ENCODE peak calls at places on chromosome 19, in six cellular contexts. R is AG09319; Q is H1; U is GM10248; P is lower leg skin; S is CD8-positive, alpha-beta T cell. E is an unnamed sample.
A peak's percentile ranks its signal among the peaks of the same experiment; 100 is the strongest.

GRCh38 chr19:577439-578392 is 5.3 kb downstream of the BSG start:
- DNase-seq in R (no peak), Q (no peak), U (no peak), P (no peak), S (no peak), E (no peak)

GRCh38 chr19:5719274-5719960 is 529 bp downstream of the LONP1 start:
- DNase-seq in R (no peak), Q (peak; percentile 49), U (no peak), P (peak; percentile 91), S (no peak), E (no peak)

GRCh38 chr19:6564393-6564792 is 26.6 kb downstream of the CD70 start:
- DNase-seq in R (no peak), Q (no peak), U (no peak), P (no peak), S (no peak), E (no peak)

GRCh38 chr19:28960986-28961705 is 251.8 kb downstream of the UQCRFS1 start:
- DNase-seq in R (no peak), Q (no peak), U (no peak), P (no peak), S (no peak), E (no peak)

GRCh38 chr19:48645652-48646191 is at the start of gene CA11:
- DNase-seq in R (no peak), Q (peak; percentile 74), U (no peak), P (no peak), S (no peak), E (no peak)

GRCh38 chr19:56566904-56567273 is 379 bp upstream of the ZNF470 start:
- DNase-seq in R (no peak), Q (no peak), U (no peak), P (peak; percentile 87), S (no peak), E (no peak)

GRCh38 chr19:12163841-12164240 is 945 bp downstream of the ZNF136 start:
- DNase-seq in R (no peak), Q (no peak), U (no peak), P (no peak), S (no peak), E (no peak)

GRCh38 chr19:9883231-9883758 is 48.2 kb downstream of the PIN1 start:
- DNase-seq in R (no peak), Q (no peak), U (no peak), P (no peak), S (no peak), E (no peak)

GRCh38 chr19:4523306-4524110 is 5.2 kb upstream of the PLIN4 start:
- DNase-seq in R (no peak), Q (peak; percentile 88), U (peak; percentile 76), P (no peak), S (no peak), E (no peak)

GRCh38 chr19:53471916-53472315 is 4.4 kb downstream of the ZNF813 start:
- DNase-seq in R (no peak), Q (no peak), U (no peak), P (no peak), S (no peak), E (no peak)

GRCh38 chr19:46886546-46887239 is 25.9 kb downstream of the ARHGAP35 start:
- DNase-seq in R (no peak), Q (no peak), U (peak; percentile 36), P (no peak), S (no peak), E (no peak)

GRCh38 chr19:4052993-4053422 is 13.7 kb downstream of the ZBTB7A start:
- DNase-seq in R (no peak), Q (no peak), U (no peak), P (no peak), S (no peak), E (no peak)

GRCh38 chr19:24073807-24074206 is 13.2 kb upstream of the ZNF254 start:
- DNase-seq in R (no peak), Q (no peak), U (no peak), P (peak; percentile 28), S (no peak), E (no peak)

GRCh38 chr19:43957891-43958290 is 6.9 kb downstream of the ZNF221 start:
- DNase-seq in R (peak; percentile 86), Q (no peak), U (no peak), P (no peak), S (no peak), E (no peak)

GRCh38 chr19:19343762-19344161 is 23.1 kb downstream of the MAU2 start:
- DNase-seq in R (no peak), Q (no peak), U (no peak), P (no peak), S (no peak), E (no peak)

GRCh38 chr19:19345232-19345631 is 24.6 kb downstream of the MAU2 start:
- DNase-seq in R (no peak), Q (no peak), U (no peak), P (no peak), S (no peak), E (no peak)

GRCh38 chr19:19341026-19341425 is 20.4 kb downstream of the MAU2 start:
- DNase-seq in R (no peak), Q (no peak), U (no peak), P (no peak), S (no peak), E (no peak)

GRCh38 chr19:19343016-19343362 is 22.4 kb downstream of the MAU2 start:
- DNase-seq in R (no peak), Q (no peak), U (no peak), P (no peak), S (no peak), E (no peak)

GRCh38 chr19:19342086-19343015 is 21.7 kb downstream of the MAU2 start:
- DNase-seq in R (no peak), Q (peak; percentile 95), U (peak; percentile 69), P (no peak), S (no peak), E (no peak)
- TF ChIP-seq CTCF in R (peak; percentile 91), Q (peak; percentile 91), U (peak; percentile 38), P (no peak), S (no peak), E (peak; percentile 93)

DNA sequence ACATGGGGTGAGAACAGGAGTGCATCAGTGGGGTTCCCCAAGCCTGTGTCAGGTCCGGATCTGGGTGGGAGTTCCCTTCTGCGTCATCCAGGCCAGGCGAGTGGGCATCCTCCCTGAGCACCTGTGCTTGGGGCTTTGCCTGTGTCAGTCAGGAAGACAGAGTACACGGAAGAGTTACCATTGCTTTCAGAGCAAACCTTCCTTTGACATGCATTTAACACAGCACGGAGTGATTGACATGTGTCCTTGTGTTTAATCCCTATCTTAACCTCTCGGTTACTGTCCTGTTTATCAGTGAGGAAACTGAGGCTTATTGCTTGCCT is 47.6 kb downstream of the CAPN12 start:
- DNase-seq in R (no peak), Q (no peak), U (no peak), P (no peak), S (no peak), E (no peak)
- TF ChIP-seq CTCF in R (no peak), Q (no peak), U (no peak), P (no peak), S (no peak), E (no peak)

GRCh38 chr19:42229263-42229854 is 9.2 kb downstream of the ZNF526 start:
- DNase-seq in R (no peak), Q (no peak), U (no peak), P (no peak), S (no peak), E (no peak)
- TF ChIP-seq CTCF in R (no peak), Q (no peak), U (no peak), P (no peak), S (no peak), E (no peak)

DNA sequence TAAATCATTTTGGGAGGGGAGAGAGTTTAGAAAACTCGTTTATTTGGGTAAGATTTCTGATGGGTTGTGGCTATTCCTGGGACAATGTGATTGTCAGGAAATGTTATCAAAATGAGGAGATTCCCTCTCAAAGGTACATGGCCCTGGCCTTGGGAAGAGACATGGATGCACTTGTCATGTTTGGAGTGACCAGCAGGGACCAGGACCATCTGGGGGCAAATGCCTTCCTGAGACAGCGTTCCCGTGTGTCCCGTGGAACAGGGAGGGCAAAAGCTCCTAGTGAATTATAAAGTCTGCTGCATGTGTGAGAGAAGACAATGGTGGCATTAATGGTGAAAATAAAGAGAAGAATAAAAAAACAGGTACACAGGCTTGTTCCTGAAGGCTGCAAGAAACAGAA is 317.3 kb downstream of the ZNF536 start:
- DNase-seq in R (no peak), Q (no peak), U (no peak), P (peak; percentile 43), S (no peak), E (no peak)
- TF ChIP-seq CTCF in R (no peak), Q (no peak), U (no peak), P (no peak), S (no peak), E (no peak)

GRCh38 chr19:45501730-45502014 is 3.4 kb downstream of the PPM1N start:
- DNase-seq in R (no peak), Q (no peak), U (no peak), P (no peak), S (no peak), E (no peak)

GRCh38 chr19:45505151-45505995 is 1.9 kb upstream of the VASP start:
- DNase-seq in R (no peak), Q (no peak), U (no peak), P (no peak), S (no peak), E (no peak)

GRCh38 chr19:45505996-45506245 is 1.4 kb upstream of the VASP start:
- DNase-seq in R (no peak), Q (no peak), U (no peak), P (no peak), S (no peak), E (no peak)

GRCh38 chr19:45506246-45506990 is 861 bp upstream of the VASP start:
- DNase-seq in R (peak; percentile 51), Q (peak; percentile 99), U (peak; percentile 93), P (peak; percentile 99), S (peak; percentile 96), E (peak; percentile 69)

GRCh38 chr19:45503909-45504308 is 3.4 kb upstream of the VASP start:
- DNase-seq in R (no peak), Q (no peak), U (no peak), P (no peak), S (no peak), E (no peak)
- TF ChIP-seq CTCF in R (no peak), Q (no peak), U (no peak), P (no peak), S (no peak), E (no peak)

DNA sequence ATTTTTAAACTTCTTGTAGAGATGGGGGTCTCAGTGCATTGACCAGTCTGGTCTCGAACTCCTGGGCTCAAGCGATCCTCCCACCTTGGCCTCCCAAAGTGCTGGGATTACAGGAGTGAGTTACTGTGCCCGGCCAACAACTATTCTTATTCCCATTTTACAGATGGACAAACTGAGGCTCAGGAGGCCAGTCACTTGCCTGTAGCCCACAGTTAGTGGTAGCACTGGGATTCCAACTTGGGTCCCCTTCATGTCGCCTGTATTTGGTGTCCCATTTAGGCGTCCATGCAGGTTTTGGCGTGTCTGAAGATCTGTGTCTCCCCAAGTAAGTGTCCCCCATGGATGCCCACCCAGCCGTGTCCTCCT is 791 bp upstream of the AXL start:
- DNase-seq in R (no peak), Q (no peak), U (no peak), P (no peak), S (no peak), E (no peak)
- TF ChIP-seq CTCF in R (no peak), Q (no peak), U (no peak), P (no peak), S (no peak), E (no peak)

GRCh38 chr19:38044267-38045111 is 137.5 kb downstream of the SIPA1L3 start:
- DNase-seq in R (no peak), Q (no peak), U (no peak), P (no peak), S (no peak), E (no peak)
- TF ChIP-seq CTCF in R (no peak), Q (no peak), U (peak; percentile 29), P (no peak), S (no peak), E (peak; percentile 6)

E was measured in kidney epithelial cell.